ENCODE peak calls at places on chromosomes 16 and 17, in four cellular contexts. V is stomach, X is right lobe of liver, G is K562. L is an unnamed sample.

GRCh38 chr16:13997526-13997925 is 73.6 kb upstream of the MRTFB start:
- DNase-seq in V (no peak), X (no peak), G (peak; percentile 42), L (no peak)

GRCh38 chr16:79264237-79265104 is 336.1 kb downstream of the MAF start:
- DNase-seq in V (no peak), X (no peak), G (no peak), L (no peak)

GRCh38 chr16:66247516-66248089 is 118.9 kb upstream of the CDH5 start:
- DNase-seq in V (no peak), X (no peak), G (no peak), L (peak; percentile 58)

GRCh38 chr16:86884256-86884655 is 305.9 kb downstream of the FOXL1 start:
- DNase-seq in V (no peak), X (no peak), G (no peak), L (no peak)

GRCh38 chr16:16041196-16041892 is 91.9 kb downstream of the ABCC1 start:
- DNase-seq in V (peak; percentile 56), X (no peak), G (no peak), L (no peak)

GRCh38 chr16:86349338-86349900 is 160.9 kb upstream of the FOXF1 start:
- DNase-seq in V (no peak), X (no peak), G (no peak), L (no peak)

GRCh38 chr17:32869345-32870026 is 7.4 kb downstream of the MYO1D start:
- DNase-seq in V (no peak), X (no peak), G (peak; percentile 33), L (no peak)

GRCh38 chr17:50549969-50550368 is 3.0 kb downstream of the SPATA20 start:
- DNase-seq in V (no peak), X (peak; percentile 56), G (no peak), L (no peak)

GRCh38 chr16:86088287-86088686 is 189.3 kb downstream of the IRF8 start:
- DNase-seq in V (no peak), X (no peak), G (no peak), L (no peak)

GRCh38 chr17:50468120-50469004 is at the start of gene CHAD:
- DNase-seq in V (no peak), X (peak; percentile 62), G (no peak), L (no peak)

GRCh38 chr16:28320741-28321140 is 28.4 kb downstream of the SBK1 start:
- DNase-seq in V (no peak), X (peak; percentile 53), G (no peak), L (no peak)

GRCh38 chr17:34308376-34308775 is 10.9 kb upstream of the CCL8 start:
- DNase-seq in V (no peak), X (no peak), G (no peak), L (peak; percentile 14)

GRCh38 chr17:75566456-75567233 is 21.0 kb upstream of the MYO15B start:
- DNase-seq in V (no peak), X (no peak), G (no peak), L (no peak)

GRCh38 chr17:45225964-45226530 is 4.4 kb downstream of the FMNL1 start:
- DNase-seq in V (peak; percentile 80), X (peak; percentile 89), G (peak; percentile 93), L (peak; percentile 35)

GRCh38 chr16:58197314-58198012 is 443 bp downstream of the CSNK2A2 start:
- DNase-seq in V (no peak), X (no peak), G (peak; percentile 11), L (no peak)

GRCh38 chr17:7951143-7951792 is 19.3 kb downstream of the CNTROB start:
- DNase-seq in V (no peak), X (no peak), G (no peak), L (no peak)

GRCh38 chr17:80386341-80386740 is 28.6 kb upstream of the ENDOV start:
- DNase-seq in V (no peak), X (no peak), G (no peak), L (no peak)

GRCh38 chr17:45680360-45680759 is 103.8 kb upstream of the CRHR1 start:
- DNase-seq in V (no peak), X (no peak), G (no peak), L (no peak)

GRCh38 chr17:82787081-82787848 is 35.4 kb downstream of the TBCD start:
- DNase-seq in V (no peak), X (no peak), G (no peak), L (no peak)

GRCh38 chr17:50269477-50270429 is 4.5 kb upstream of the TMEM92 start:
- DNase-seq in V (peak; percentile 76), X (peak; percentile 65), G (peak; percentile 77), L (peak; percentile 92)

GRCh38 chr17:81386646-81387234 is 8.5 kb upstream of the BAHCC1 start:
- DNase-seq in V (peak; percentile 56), X (no peak), G (peak; percentile 53), L (no peak)

GRCh38 chr16:88286301-88286923 is 96.3 kb upstream of the ZNF469 start:
- DNase-seq in V (no peak), X (no peak), G (no peak), L (no peak)

GRCh38 chr17:39352986-39353385 is 48.4 kb downstream of the FBXL20 start:
- DNase-seq in V (no peak), X (no peak), G (no peak), L (no peak)

GRCh38 chr16:23155445-23156049 is 6.3 kb upstream of the USP31 start:
- DNase-seq in V (peak; percentile 44), X (no peak), G (peak; percentile 33), L (peak; percentile 42)

GRCh38 chr16:16992986-16993783 is 477.6 kb downstream of the XYLT1 start:
- DNase-seq in V (no peak), X (no peak), G (no peak), L (no peak)

GRCh38 chr16:89096768-89097527 is 3.3 kb downstream of the ACSF3 start:
- DNase-seq in V (no peak), X (no peak), G (no peak), L (no peak)

GRCh38 chr17:10019941-10020403 is 114.9 kb upstream of the RCVRN start:
- DNase-seq in V (no peak), X (no peak), G (no peak), L (no peak)

DNA sequence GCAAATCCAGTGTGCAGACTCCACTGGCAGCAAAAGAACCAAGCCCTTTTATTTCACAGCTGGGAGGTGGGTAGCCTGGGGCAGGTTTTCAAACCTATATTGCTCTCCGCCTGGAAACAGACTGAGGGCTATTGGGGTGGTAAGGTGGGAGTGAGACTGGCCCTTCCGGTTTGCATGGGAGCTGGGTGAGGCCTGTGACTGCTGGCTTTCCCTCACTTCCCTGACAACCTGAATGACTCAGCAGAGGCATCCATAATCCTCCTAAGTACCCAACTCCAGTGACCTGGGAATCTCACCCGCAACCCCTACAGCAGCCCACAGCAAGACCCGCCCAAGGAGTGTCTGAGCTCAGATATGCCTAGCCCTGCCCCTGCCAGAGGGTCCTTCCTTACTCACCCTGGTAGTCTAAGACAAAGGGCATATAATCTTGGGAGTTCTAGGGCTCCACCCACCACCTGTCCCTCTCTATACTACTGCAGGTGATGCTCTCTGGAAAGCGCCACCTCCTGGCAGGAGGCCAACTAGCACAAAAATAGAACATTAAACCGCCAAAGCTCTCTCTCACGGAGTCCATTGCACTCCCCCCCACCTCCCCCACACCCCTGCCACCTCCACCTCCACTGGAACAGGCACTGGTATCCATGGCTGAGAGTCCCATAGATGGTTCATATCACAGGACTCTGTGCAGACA is 602.0 kb upstream of the C16orf82 start:
- DNase-seq in V (no peak), X (no peak), G (peak; percentile 1), L (no peak)
- TF ChIP-seq CTCF in V (no peak), X (no peak), G (peak; percentile 15), L (no peak)

DNA sequence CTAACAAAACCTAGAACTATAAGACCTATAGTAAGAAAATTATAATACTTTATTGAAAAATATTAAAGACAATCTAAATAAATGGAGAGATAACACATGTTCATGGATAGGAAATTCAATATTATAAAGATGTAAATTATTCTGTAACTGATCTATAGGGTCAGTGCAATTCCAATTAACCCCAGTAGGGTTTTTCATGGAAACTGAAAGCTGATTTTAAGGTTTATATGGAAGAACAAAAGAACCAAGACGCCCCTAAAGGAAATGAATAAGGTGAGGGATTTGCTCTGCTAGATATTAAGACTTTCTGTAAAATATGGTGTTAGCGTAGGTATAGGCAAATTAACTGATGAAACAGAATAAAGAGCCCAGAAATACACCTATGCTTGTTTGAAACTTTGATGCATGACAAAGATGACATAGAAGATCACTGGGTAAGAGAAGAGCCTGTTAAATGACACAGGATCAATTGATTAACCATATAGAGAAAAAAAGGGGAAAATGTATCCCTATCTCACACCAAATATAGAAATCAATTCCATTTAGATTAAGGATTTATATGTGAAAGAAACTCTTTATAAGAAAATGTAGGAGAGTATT is 3.0 kb downstream of the ICAM2 start:
- DNase-seq in V (no peak), X (no peak), G (no peak), L (no peak)
- H3K4me3 ChIP-seq in V (no peak overlapping the region), X (no peak overlapping the region), G (no peak overlapping the region), L (no peak overlapping the region)

DNA sequence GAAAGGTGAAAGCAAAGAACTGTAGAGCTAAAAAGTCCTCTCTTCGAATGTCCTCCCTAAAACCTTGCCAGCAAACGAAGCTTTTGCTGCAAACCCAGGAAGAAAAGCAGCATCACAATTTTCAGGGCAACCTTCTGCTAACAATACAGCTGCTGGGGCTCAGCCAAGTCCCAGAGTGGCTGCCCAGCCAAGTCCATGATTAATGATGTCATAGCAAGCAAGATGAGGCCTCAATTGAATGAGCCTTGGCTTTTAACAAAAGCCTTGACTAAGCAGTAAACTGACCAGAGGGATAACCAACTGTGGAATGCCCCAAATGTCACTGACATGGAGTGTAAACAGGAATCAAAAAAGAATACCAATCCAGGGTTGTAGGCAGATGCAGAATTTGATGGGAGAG is 342.7 kb downstream of the PMP22 start:
- DNase-seq in V (no peak), X (no peak), G (no peak), L (peak; percentile 25)
- TF ChIP-seq CTCF in V (no peak), X (no peak), G (no peak), L (no peak)

DNA sequence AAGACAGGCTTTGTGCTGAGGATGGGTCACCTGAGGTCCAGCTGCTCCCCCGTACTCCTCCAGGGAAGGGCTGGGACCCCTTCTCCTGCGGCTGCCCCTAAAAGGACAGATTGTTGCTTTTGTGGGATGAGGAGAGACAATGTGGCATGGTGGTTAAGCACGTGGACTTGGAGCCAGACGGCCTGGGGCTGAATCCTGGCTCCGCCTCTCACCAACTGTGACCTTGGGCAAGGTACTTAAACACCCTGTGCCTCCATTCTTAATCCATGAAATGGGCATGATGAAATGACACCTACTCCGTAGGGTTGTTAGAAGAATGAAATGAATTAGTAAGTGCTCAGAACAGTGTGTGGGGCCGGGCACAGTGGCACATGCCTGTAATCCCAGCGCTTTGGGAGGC is 39.6 kb upstream of the PLCG2 start:
- DNase-seq in V (no peak), X (no peak), G (no peak), L (no peak)
- H3K4me3 ChIP-seq in V (no peak overlapping the region), X (no peak overlapping the region), G (no peak overlapping the region), L (no peak overlapping the region)

GRCh38 chr16:54446639-54447038 is 160.1 kb upstream of the IRX3 start:
- DNase-seq in V (no peak), X (no peak), G (no peak), L (peak; percentile 71)
- TF ChIP-seq CTCF in V (no peak), X (no peak), G (no peak), L (no peak)